ENCODE peak calls at places on chromosome 5, in six cellular contexts. One of them, this sample, is unnamed.

GRCh38 chr5:155416765-155417164 is 403.2 kb downstream of the KIF4B start:
- DNase-seq in SW480: no peak
- DNase-seq in H54: no peak
- DNase-seq in occipital lobe: no peak
- DNase-seq in naive B cell: no peak
- DNase-seq in ovary: no peak
- DNase-seq in this sample: no peak

GRCh38 chr5:159453209-159453608 is 122.9 kb upstream of the IL12B start:
- DNase-seq in SW480: no peak
- DNase-seq in H54: no peak
- DNase-seq in occipital lobe: no peak
- DNase-seq in naive B cell: no peak
- DNase-seq in ovary: no peak
- DNase-seq in this sample: no peak

GRCh38 chr5:6454628-6455053 is 6.0 kb downstream of the UBE2QL1 start:
- DNase-seq in SW480: no peak
- DNase-seq in H54: no peak
- DNase-seq in occipital lobe: no peak
- DNase-seq in naive B cell: no peak
- DNase-seq in ovary: no peak
- DNase-seq in this sample: no peak

GRCh38 chr5:1641041-1641440 is 117.3 kb upstream of the LPCAT1 start:
- DNase-seq in SW480: no peak
- DNase-seq in H54: no peak
- DNase-seq in occipital lobe: no peak
- DNase-seq in naive B cell: no peak
- DNase-seq in ovary: no peak
- DNase-seq in this sample: no peak

GRCh38 chr5:33409435-33410146 is 31.2 kb upstream of the TARS1 start:
- DNase-seq in SW480: no peak
- DNase-seq in H54: no peak
- DNase-seq in occipital lobe: no peak
- DNase-seq in naive B cell: no peak
- DNase-seq in ovary: no peak
- DNase-seq in this sample: no peak

GRCh38 chr5:56405116-56405515 is 172.0 kb upstream of the ANKRD55 start:
- DNase-seq in SW480: no peak
- DNase-seq in H54: no peak
- DNase-seq in occipital lobe: no peak
- DNase-seq in naive B cell: no peak
- DNase-seq in ovary: no peak
- DNase-seq in this sample: no peak

GRCh38 chr5:103569313-103570060 is 6.9 kb upstream of the NUDT12 start:
- DNase-seq in SW480: no peak
- DNase-seq in H54: no peak
- DNase-seq in occipital lobe: no peak
- DNase-seq in naive B cell: no peak
- DNase-seq in ovary: no peak
- DNase-seq in this sample: peak; percentile 67

GRCh38 chr5:149002053-149002452 is 60.8 kb downstream of the SH3TC2 start:
- DNase-seq in SW480: peak; percentile 99
- DNase-seq in H54: no peak
- DNase-seq in occipital lobe: no peak
- DNase-seq in naive B cell: no peak
- DNase-seq in ovary: no peak
- DNase-seq in this sample: peak; percentile 73

GRCh38 chr5:34923694-34924461 is 5.5 kb upstream of the DNAJC21 start:
- DNase-seq in SW480: peak; percentile 46
- DNase-seq in H54: peak; percentile 78
- DNase-seq in occipital lobe: peak; percentile 3
- DNase-seq in naive B cell: no peak
- DNase-seq in ovary: no peak
- DNase-seq in this sample: peak; percentile 82

GRCh38 chr5:180435594-180435993 is 58.6 kb upstream of the CNOT6 start:
- DNase-seq in SW480: no peak
- DNase-seq in H54: no peak
- DNase-seq in occipital lobe: no peak
- DNase-seq in naive B cell: no peak
- DNase-seq in ovary: no peak
- DNase-seq in this sample: no peak

GRCh38 chr5:136249678-136250266 is 56.8 kb upstream of the SMIM32 start:
- DNase-seq in SW480: peak; percentile 83
- DNase-seq in H54: peak; percentile 37
- DNase-seq in occipital lobe: peak; percentile 14
- DNase-seq in naive B cell: no peak
- DNase-seq in ovary: peak; percentile 31
- DNase-seq in this sample: peak; percentile 78

GRCh38 chr5:111694183-111694582 is 62.8 kb downstream of the NREP start:
- DNase-seq in SW480: no peak
- DNase-seq in H54: no peak
- DNase-seq in occipital lobe: no peak
- DNase-seq in naive B cell: no peak
- DNase-seq in ovary: no peak
- DNase-seq in this sample: no peak

GRCh38 chr5:72681781-72682180 is 134.7 kb upstream of the TNPO1 start:
- DNase-seq in SW480: no peak
- DNase-seq in H54: no peak
- DNase-seq in occipital lobe: no peak
- DNase-seq in naive B cell: no peak
- DNase-seq in ovary: no peak
- DNase-seq in this sample: no peak

GRCh38 chr5:43146958-43147357 is 26.2 kb downstream of the ZNF131 start:
- DNase-seq in SW480: no peak
- DNase-seq in H54: no peak
- DNase-seq in occipital lobe: no peak
- DNase-seq in naive B cell: no peak
- DNase-seq in ovary: no peak
- DNase-seq in this sample: no peak

GRCh38 chr5:78360674-78361225 is 333 bp downstream of the SCAMP1 start:
- DNase-seq in SW480: no peak
- DNase-seq in H54: peak; percentile 21
- DNase-seq in occipital lobe: peak; percentile 7
- DNase-seq in naive B cell: peak; percentile 66
- DNase-seq in ovary: peak; percentile 65
- DNase-seq in this sample: peak; percentile 50

GRCh38 chr5:176647870-176648466 is 684 bp downstream of the TSPAN17 start:
- DNase-seq in SW480: no peak
- DNase-seq in H54: peak; percentile 59
- DNase-seq in occipital lobe: no peak
- DNase-seq in naive B cell: no peak
- DNase-seq in ovary: peak; percentile 79
- DNase-seq in this sample: peak; percentile 59

GRCh38 chr5:119343766-119344165 is 12.1 kb upstream of the TNFAIP8 start:
- DNase-seq in SW480: no peak
- DNase-seq in H54: no peak
- DNase-seq in occipital lobe: no peak
- DNase-seq in naive B cell: no peak
- DNase-seq in ovary: no peak
- DNase-seq in this sample: no peak

GRCh38 chr5:133861161-133861737 is 107.2 kb downstream of the C5orf15 start:
- DNase-seq in SW480: no peak
- DNase-seq in H54: no peak
- DNase-seq in occipital lobe: no peak
- DNase-seq in naive B cell: peak; percentile 63
- DNase-seq in ovary: no peak
- DNase-seq in this sample: no peak

GRCh38 chr5:103260951-103261350 is 2.4 kb downstream of the MACIR start:
- DNase-seq in SW480: no peak
- DNase-seq in H54: no peak
- DNase-seq in occipital lobe: no peak
- DNase-seq in naive B cell: no peak
- DNase-seq in ovary: no peak
- DNase-seq in this sample: no peak

GRCh38 chr5:105218018-105218417 is 1655.4 kb upstream of the NUDT12 start:
- DNase-seq in SW480: no peak
- DNase-seq in H54: no peak
- DNase-seq in occipital lobe: no peak
- DNase-seq in naive B cell: no peak
- DNase-seq in ovary: no peak
- DNase-seq in this sample: no peak

GRCh38 chr5:113242481-113243348 is 192.1 kb downstream of the TSSK1B start:
- DNase-seq in SW480: no peak
- DNase-seq in H54: no peak
- DNase-seq in occipital lobe: no peak
- DNase-seq in naive B cell: no peak
- DNase-seq in ovary: no peak
- DNase-seq in this sample: no peak

GRCh38 chr5:9624196-9624947 is 5.8 kb downstream of the TAS2R1 start:
- DNase-seq in SW480: peak; percentile 44
- DNase-seq in H54: no peak
- DNase-seq in occipital lobe: no peak
- DNase-seq in naive B cell: no peak
- DNase-seq in ovary: no peak
- DNase-seq in this sample: no peak

GRCh38 chr5:73947876-73948275 is 321.9 kb downstream of the ARHGEF28 start:
- DNase-seq in SW480: no peak
- DNase-seq in H54: no peak
- DNase-seq in occipital lobe: no peak
- DNase-seq in naive B cell: no peak
- DNase-seq in ovary: no peak
- DNase-seq in this sample: no peak

GRCh38 chr5:124088289-124089064 is 576.5 kb downstream of the CSNK1G3 start:
- DNase-seq in SW480: no peak
- DNase-seq in H54: no peak
- DNase-seq in occipital lobe: no peak
- DNase-seq in naive B cell: no peak
- DNase-seq in ovary: no peak
- DNase-seq in this sample: no peak

GRCh38 chr5:38509185-38509584 is 47.3 kb downstream of the LIFR start:
- DNase-seq in SW480: no peak
- DNase-seq in H54: peak; percentile 16
- DNase-seq in occipital lobe: no peak
- DNase-seq in naive B cell: no peak
- DNase-seq in ovary: no peak
- DNase-seq in this sample: no peak

GRCh38 chr5:167759411-167759821 is 532.0 kb upstream of the WWC1 start:
- DNase-seq in SW480: peak; percentile 49
- DNase-seq in H54: peak; percentile 40
- DNase-seq in occipital lobe: no peak
- DNase-seq in naive B cell: no peak
- DNase-seq in ovary: no peak
- DNase-seq in this sample: peak; percentile 41

GRCh38 chr5:138032572-138033274 is at the start of gene FAM13B:
- DNase-seq in SW480: peak; percentile 89
- DNase-seq in H54: peak; percentile 64
- DNase-seq in occipital lobe: peak; percentile 72
- DNase-seq in naive B cell: peak; percentile 82
- DNase-seq in ovary: peak; percentile 86
- DNase-seq in this sample: peak; percentile 88

GRCh38 chr5:114393159-114393558 is 31.3 kb downstream of the KCNN2 start:
- DNase-seq in SW480: no peak
- DNase-seq in H54: no peak
- DNase-seq in occipital lobe: no peak
- DNase-seq in naive B cell: no peak
- DNase-seq in ovary: no peak
- DNase-seq in this sample: no peak

GRCh38 chr5:142904421-142904820 is 134.2 kb downstream of the ARHGAP26 start:
- DNase-seq in SW480: peak; percentile 88
- DNase-seq in H54: no peak
- DNase-seq in occipital lobe: no peak
- DNase-seq in naive B cell: no peak
- DNase-seq in ovary: no peak
- DNase-seq in this sample: peak; percentile 29

GRCh38 chr5:140342896-140343295 is 3.5 kb downstream of the HBEGF start:
- DNase-seq in SW480: no peak
- DNase-seq in H54: no peak
- DNase-seq in occipital lobe: no peak
- DNase-seq in naive B cell: no peak
- DNase-seq in ovary: no peak
- DNase-seq in this sample: no peak

GRCh38 chr5:147332643-147333042 is 97.8 kb downstream of the STK32A start:
- DNase-seq in SW480: no peak
- DNase-seq in H54: no peak
- DNase-seq in occipital lobe: no peak
- DNase-seq in naive B cell: no peak
- DNase-seq in ovary: no peak
- DNase-seq in this sample: no peak

GRCh38 chr5:171893290-171893890 is 107.8 kb downstream of the SMIM23 start:
- DNase-seq in SW480: no peak
- DNase-seq in H54: no peak
- DNase-seq in occipital lobe: no peak
- DNase-seq in naive B cell: no peak
- DNase-seq in ovary: no peak
- DNase-seq in this sample: no peak

GRCh38 chr5:99639905-99640304 is 711.1 kb upstream of the CHD1 start:
- DNase-seq in SW480: no peak
- DNase-seq in H54: no peak
- DNase-seq in occipital lobe: no peak
- DNase-seq in naive B cell: no peak
- DNase-seq in ovary: no peak
- DNase-seq in this sample: no peak

GRCh38 chr5:109454726-109455505 is 45.1 kb upstream of the PJA2 start:
- DNase-seq in SW480: peak; percentile 20
- DNase-seq in H54: no peak
- DNase-seq in occipital lobe: no peak
- DNase-seq in naive B cell: no peak
- DNase-seq in ovary: no peak
- DNase-seq in this sample: no peak